ENCODE peak calls at places on chromosomes 12 and 14, in six cellular contexts. L, C, Z, R, U and O are unnamed samples.

GRCh38 chr14:46582826-46583225 is 68.8 kb downstream of the RPL10L start:
- DNase-seq in L (no peak), C (no peak), Z (no peak), R (no peak), U (no peak), O (no peak)

GRCh38 chr14:50520947-50521815 is 11.2 kb downstream of the MAP4K5 start:
- DNase-seq in L (peak), C (no peak), Z (peak), R (no peak), U (no peak), O (peak)

GRCh38 chr14:54669759-54670630 is 103.1 kb downstream of the SAMD4A start:
- DNase-seq in L (no peak), C (no peak), Z (no peak), R (no peak), U (no peak), O (peak)

GRCh38 chr12:3897400-3897910 is 24.3 kb upstream of the PARP11 start:
- DNase-seq in L (no peak), C (no peak), Z (no peak), R (no peak), U (no peak), O (no peak)

GRCh38 chr12:77488041-77488620 is 342.6 kb upstream of the NAV3 start:
- DNase-seq in L (no peak), C (no peak), Z (peak), R (no peak), U (no peak), O (peak)

GRCh38 chr14:71532349-71532748 is 399.9 kb upstream of the RGS6 start:
- DNase-seq in L (no peak), C (no peak), Z (peak), R (no peak), U (peak), O (peak)

GRCh38 chr14:93089501-93090269 is 26.0 kb downstream of the ITPK1 start:
- DNase-seq in L (no peak), C (no peak), Z (no peak), R (no peak), U (peak), O (no peak)

GRCh38 chr12:4979737-4980136 is 63.9 kb upstream of the KCNA5 start:
- DNase-seq in L (no peak), C (no peak), Z (no peak), R (no peak), U (no peak), O (no peak)

GRCh38 chr14:62734831-62735230 is 310.4 kb downstream of the KCNH5 start:
- DNase-seq in L (no peak), C (no peak), Z (no peak), R (no peak), U (no peak), O (no peak)

GRCh38 chr12:2804390-2805145 is 7.9 kb upstream of the ITFG2 start:
- DNase-seq in L (no peak), C (no peak), Z (peak), R (no peak), U (no peak), O (peak)

GRCh38 chr14:75119056-75119455 is 7.8 kb downstream of the NEK9 start:
- DNase-seq in L (no peak), C (no peak), Z (no peak), R (no peak), U (no peak), O (no peak)

GRCh38 chr12:18430425-18431048 is 169.2 kb downstream of the PIK3C2G start:
- DNase-seq in L (no peak), C (peak), Z (peak), R (peak), U (peak), O (peak)

DNA sequence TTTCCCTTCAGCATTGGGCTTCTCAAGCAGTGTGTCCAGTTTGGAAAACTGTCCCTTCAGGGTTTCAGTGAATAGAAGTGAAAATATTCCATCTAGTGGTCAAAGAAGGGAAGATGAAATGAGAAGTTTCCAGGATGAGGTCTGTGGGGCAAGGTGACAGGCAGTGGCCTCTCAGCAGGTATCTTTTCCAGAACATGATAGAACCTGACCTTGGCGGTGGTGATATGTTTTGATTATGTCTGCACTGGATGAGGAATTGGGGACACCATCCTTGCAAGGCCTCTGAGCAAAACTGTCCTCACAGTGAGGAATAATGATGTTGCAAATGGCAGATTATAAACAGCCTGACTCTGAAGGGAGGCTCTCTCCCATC is 4.7 kb downstream of the GPX2 start:
- DNase-seq in L (no peak), C (no peak), Z (no peak), R (no peak), U (no peak), O (no peak)
- TF ChIP-seq CTCF in L (no peak), C (peak), Z (peak), R (no peak), U (peak), O (peak)

GRCh38 chr12:23376238-23376637 is 573.2 kb downstream of the SOX5 start:
- DNase-seq in L (no peak), C (no peak), Z (no peak), R (no peak), U (peak), O (no peak)
- TF ChIP-seq CTCF in L (peak), C (no peak), Z (no peak), R (no peak), U (peak), O (no peak)

DNA sequence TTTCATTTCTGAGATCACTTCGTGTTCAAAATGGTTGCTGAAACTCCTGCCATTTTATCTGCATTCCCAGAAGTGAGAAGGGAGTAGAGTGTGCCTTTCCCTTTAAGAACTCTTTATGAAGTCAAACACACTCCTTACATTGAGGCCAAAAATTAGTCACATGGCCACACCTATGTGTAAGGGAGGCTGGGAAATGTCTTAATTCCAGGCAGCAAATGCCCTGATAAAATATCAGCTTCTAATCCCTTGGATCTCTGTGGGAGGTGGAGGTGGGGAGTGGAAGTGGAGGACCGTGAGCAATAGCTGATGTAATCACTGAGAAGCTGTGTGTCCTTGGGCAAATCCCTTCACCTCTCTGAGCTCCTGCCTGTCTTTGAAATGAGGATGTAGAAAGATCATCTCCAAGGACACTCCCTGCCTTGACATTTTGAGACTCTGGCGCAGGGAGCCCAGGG is 22.7 kb upstream of the ANKRD9 start:
- DNase-seq in L (no peak), C (no peak), Z (no peak), R (no peak), U (no peak), O (no peak)
- TF ChIP-seq CTCF in L (no peak), C (no peak), Z (no peak), R (no peak), U (no peak), O (no peak)

GRCh38 chr12:74370608-74371216 is 166.9 kb upstream of the ATXN7L3B start:
- DNase-seq in L (no peak), C (no peak), Z (no peak), R (no peak), U (no peak), O (no peak)

GRCh38 chr12:74365178-74365964 is 172.3 kb upstream of the ATXN7L3B start:
- DNase-seq in L (no peak), C (no peak), Z (no peak), R (peak), U (peak), O (peak)
- TF ChIP-seq CTCF in L (peak), C (no peak), Z (peak), R (no peak), U (peak), O (peak)

DNA sequence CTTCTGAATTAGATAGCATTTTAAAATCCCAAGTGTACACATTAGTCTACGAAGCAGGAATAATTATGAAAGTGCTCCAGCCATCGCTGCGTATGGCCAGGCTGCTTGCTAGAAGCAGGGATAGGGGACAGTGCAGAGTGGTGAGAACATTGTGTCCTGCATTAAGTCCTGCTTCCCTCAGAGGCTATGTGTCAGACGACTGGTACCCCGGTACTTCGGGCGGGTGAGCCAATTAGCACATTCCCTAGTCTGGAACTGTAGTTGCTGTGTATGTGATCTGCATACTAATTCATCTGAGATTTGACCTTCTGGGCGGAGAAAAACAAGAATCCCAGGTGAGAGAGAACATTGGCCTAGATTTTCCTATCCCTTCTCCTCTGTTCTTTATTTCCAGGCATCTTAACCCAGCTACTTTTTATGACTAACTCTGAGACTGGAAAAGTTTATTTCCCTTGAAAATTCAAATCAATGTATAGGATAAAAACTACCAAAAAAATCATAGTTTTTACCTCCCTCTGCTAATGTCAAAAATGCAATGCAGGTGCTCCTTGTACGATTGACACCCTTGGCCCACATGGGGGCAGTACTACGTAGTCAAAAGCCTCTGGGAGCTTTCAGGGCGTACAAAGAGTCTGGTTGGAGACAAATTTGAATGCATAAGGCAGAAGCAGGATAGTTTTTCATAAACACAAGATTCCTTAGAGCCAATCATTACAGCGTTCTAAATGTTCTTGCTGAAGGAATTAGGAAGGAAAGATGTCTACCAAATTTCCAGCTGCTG is 764.3 kb downstream of the NOVA1 start:
- DNase-seq in L (no peak), C (no peak), Z (no peak), R (peak), U (peak), O (no peak)
- TF ChIP-seq CTCF in L (no peak), C (no peak), Z (no peak), R (peak), U (peak), O (no peak)

GRCh38 chr12:112190626-112191025 is 65.3 kb downstream of the TRAFD1 start:
- DNase-seq in L (no peak), C (no peak), Z (no peak), R (no peak), U (no peak), O (no peak)
- TF ChIP-seq CTCF in L (no peak), C (no peak), Z (no peak), R (no peak), U (no peak), O (no peak)

GRCh38 chr14:76175942-76176341 is 24.2 kb downstream of the GPATCH2L start:
- DNase-seq in L (no peak), C (no peak), Z (no peak), R (no peak), U (no peak), O (no peak)

GRCh38 chr14:76186318-76187027 is 34.8 kb downstream of the GPATCH2L start:
- DNase-seq in L (peak), C (no peak), Z (no peak), R (no peak), U (peak), O (no peak)

DNA sequence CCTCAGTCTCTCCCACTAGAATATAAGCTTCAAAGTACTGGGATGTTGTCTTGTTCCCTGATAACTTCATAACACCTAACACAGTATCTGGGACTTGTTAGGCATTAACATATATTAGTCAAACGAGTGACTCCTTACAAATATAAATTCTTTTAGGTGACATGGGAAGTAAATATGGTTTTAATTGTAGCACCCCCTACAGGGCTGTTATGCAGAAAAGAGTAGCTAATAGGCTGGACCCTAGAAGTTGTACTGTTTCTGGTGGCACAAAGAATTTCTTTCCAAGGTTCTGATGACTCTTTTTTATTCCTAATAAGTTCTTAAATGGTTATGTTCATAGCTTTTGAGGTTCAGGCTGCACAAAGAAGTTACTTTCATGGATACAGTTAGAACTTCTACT is 29.8 kb downstream of the GPATCH2L start:
- DNase-seq in L (no peak), C (no peak), Z (no peak), R (no peak), U (no peak), O (no peak)
- TF ChIP-seq CTCF in L (peak), C (no peak), Z (no peak), R (no peak), U (peak), O (peak)

DNA sequence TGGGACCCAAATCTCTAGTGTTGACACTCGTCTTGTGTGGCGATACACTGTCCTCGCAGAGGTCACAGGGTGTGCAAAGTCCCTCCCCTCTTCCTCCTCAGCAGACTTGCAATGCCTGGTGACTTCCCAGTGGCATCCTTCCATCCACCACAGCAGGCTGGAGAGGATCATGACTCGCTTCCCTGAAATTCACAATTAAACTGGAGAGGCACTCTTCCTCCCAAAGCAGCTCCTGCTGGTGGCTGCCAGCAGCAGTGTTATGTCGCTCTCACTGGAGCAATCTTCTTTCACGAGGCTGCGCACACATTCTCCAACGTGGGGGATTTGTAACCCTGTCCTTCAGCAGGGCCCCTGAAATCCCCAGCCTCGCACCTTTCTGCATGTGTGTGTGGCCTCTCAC is 145.2 kb upstream of the TMCC3 start:
- DNase-seq in L (no peak), C (no peak), Z (peak), R (no peak), U (peak), O (peak)
- TF ChIP-seq CTCF in L (no peak), C (no peak), Z (peak), R (no peak), U (no peak), O (no peak)

GRCh38 chr14:61569308-61569707 is 126.0 kb upstream of the HIF1A start:
- DNase-seq in L (no peak), C (no peak), Z (no peak), R (no peak), U (no peak), O (no peak)

GRCh38 chr14:61567838-61568571 is 127.3 kb upstream of the HIF1A start:
- DNase-seq in L (peak), C (no peak), Z (no peak), R (no peak), U (peak), O (no peak)

GRCh38 chr14:61569783-61570182 is 125.5 kb upstream of the HIF1A start:
- DNase-seq in L (no peak), C (peak), Z (no peak), R (no peak), U (no peak), O (peak)

GRCh38 chr14:61570188-61570960 is 124.9 kb upstream of the HIF1A start:
- DNase-seq in L (no peak), C (no peak), Z (no peak), R (no peak), U (no peak), O (no peak)

DNA sequence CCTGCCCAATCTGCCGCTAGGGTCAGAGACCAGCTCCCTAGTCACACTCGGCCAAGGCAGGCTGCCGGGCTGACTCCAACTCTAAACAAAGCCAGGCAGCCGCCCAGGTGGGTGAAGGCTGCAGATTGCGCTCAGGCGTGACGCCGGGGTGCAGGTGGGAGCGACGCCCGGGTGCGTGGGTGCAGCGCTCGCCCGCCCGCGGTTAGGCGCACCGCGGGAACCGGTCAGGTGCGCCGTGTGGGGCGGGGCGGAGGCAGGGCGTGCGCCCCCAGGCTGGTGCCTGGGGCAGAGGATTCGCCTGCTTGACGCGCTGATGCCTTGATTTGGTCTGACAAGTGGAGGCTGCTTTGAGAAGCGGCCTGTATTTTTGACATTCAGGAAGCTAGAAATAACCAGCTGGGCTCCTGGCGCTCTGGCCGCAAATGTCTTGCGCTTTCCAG is 126.7 kb upstream of the HIF1A start:
- DNase-seq in L (peak), C (peak), Z (no peak), R (peak), U (peak), O (no peak)
- TF ChIP-seq CTCF in L (peak), C (no peak), Z (no peak), R (no peak), U (peak), O (no peak)